ENCODE peak calls at places on chromosomes 6 and 20, in five cellular contexts. One of them, this sample, is unnamed.

GRCh38 chr6:128725271-128726233 is 157.4 kb upstream of the LAMA2 start:
- DNase-seq in right lobe of liver: no peak
- DNase-seq in thyroid gland: no peak
- DNase-seq in stomach: no peak
- DNase-seq in neural progenitor cell: peak; percentile 61
- DNase-seq in this sample: no peak

GRCh38 chr6:158476389-158476788 is 83.5 kb upstream of the TMEM181 start:
- DNase-seq in right lobe of liver: no peak
- DNase-seq in thyroid gland: no peak
- DNase-seq in stomach: no peak
- DNase-seq in neural progenitor cell: no peak
- DNase-seq in this sample: no peak

GRCh38 chr6:6910734-6911295 is 196.9 kb upstream of the RREB1 start:
- DNase-seq in right lobe of liver: no peak
- DNase-seq in thyroid gland: no peak
- DNase-seq in stomach: no peak
- DNase-seq in neural progenitor cell: no peak
- DNase-seq in this sample: no peak

GRCh38 chr6:28543671-28544131 is 18.0 kb downstream of the GPX5 start:
- DNase-seq in right lobe of liver: no peak
- DNase-seq in thyroid gland: peak; percentile 23
- DNase-seq in stomach: no peak
- DNase-seq in neural progenitor cell: peak; percentile 64
- DNase-seq in this sample: peak; percentile 68

GRCh38 chr6:85551264-85551663 is 42.4 kb downstream of the SNX14 start:
- DNase-seq in right lobe of liver: no peak
- DNase-seq in thyroid gland: no peak
- DNase-seq in stomach: no peak
- DNase-seq in neural progenitor cell: peak; percentile 2
- DNase-seq in this sample: no peak

GRCh38 chr6:73263570-73263909 is 544 bp upstream of the KHDC1 start:
- DNase-seq in right lobe of liver: no peak
- DNase-seq in thyroid gland: no peak
- DNase-seq in stomach: no peak
- DNase-seq in neural progenitor cell: no peak
- DNase-seq in this sample: no peak

GRCh38 chr20:53890434-53891305 is 179.7 kb downstream of the BCAS1 start:
- DNase-seq in right lobe of liver: no peak
- DNase-seq in thyroid gland: no peak
- DNase-seq in stomach: no peak
- DNase-seq in neural progenitor cell: no peak
- DNase-seq in this sample: no peak

GRCh38 chr6:169950558-169950957 is 199.1 kb downstream of the ERMARD start:
- DNase-seq in right lobe of liver: no peak
- DNase-seq in thyroid gland: peak; percentile 42
- DNase-seq in stomach: peak; percentile 49
- DNase-seq in neural progenitor cell: peak; percentile 44
- DNase-seq in this sample: no peak

GRCh38 chr20:50037575-50037974 is 54.8 kb downstream of the SNAI1 start:
- DNase-seq in right lobe of liver: no peak
- DNase-seq in thyroid gland: no peak
- DNase-seq in stomach: no peak
- DNase-seq in neural progenitor cell: no peak
- DNase-seq in this sample: no peak

GRCh38 chr6:14728396-14729024 is 517.4 kb upstream of the JARID2 start:
- DNase-seq in right lobe of liver: peak; percentile 62
- DNase-seq in thyroid gland: no peak
- DNase-seq in stomach: no peak
- DNase-seq in neural progenitor cell: no peak
- DNase-seq in this sample: no peak

GRCh38 chr6:137705166-137706064 is 161.6 kb upstream of the TNFAIP3 start:
- DNase-seq in right lobe of liver: peak; percentile 64
- DNase-seq in thyroid gland: peak; percentile 52
- DNase-seq in stomach: peak; percentile 69
- DNase-seq in neural progenitor cell: peak; percentile 67
- DNase-seq in this sample: peak; percentile 74

GRCh38 chr20:63894358-63895201 is at the start of gene DNAJC5:
- DNase-seq in right lobe of liver: peak; percentile 98
- DNase-seq in thyroid gland: peak; percentile 96
- DNase-seq in stomach: peak; percentile 98
- DNase-seq in neural progenitor cell: peak; percentile 96
- DNase-seq in this sample: peak; percentile 98

GRCh38 chr6:20417819-20418218 is 16.1 kb downstream of the E2F3 start:
- DNase-seq in right lobe of liver: no peak
- DNase-seq in thyroid gland: no peak
- DNase-seq in stomach: no peak
- DNase-seq in neural progenitor cell: peak; percentile 35
- DNase-seq in this sample: no peak

GRCh38 chr6:81384921-81385320 is 367.6 kb downstream of the TENT5A start:
- DNase-seq in right lobe of liver: no peak
- DNase-seq in thyroid gland: no peak
- DNase-seq in stomach: no peak
- DNase-seq in neural progenitor cell: no peak
- DNase-seq in this sample: no peak

GRCh38 chr6:37860226-37860839 is 40.8 kb downstream of the ZFAND3 start:
- DNase-seq in right lobe of liver: no peak
- DNase-seq in thyroid gland: no peak
- DNase-seq in stomach: no peak
- DNase-seq in neural progenitor cell: peak; percentile 42
- DNase-seq in this sample: no peak

GRCh38 chr6:150417899-150418824 is 49.4 kb downstream of the IYD start:
- DNase-seq in right lobe of liver: no peak
- DNase-seq in thyroid gland: peak; percentile 29
- DNase-seq in stomach: no peak
- DNase-seq in neural progenitor cell: peak; percentile 73
- DNase-seq in this sample: no peak

GRCh38 chr20:39823239-39823638 is 861.1 kb downstream of the DHX35 start:
- DNase-seq in right lobe of liver: no peak
- DNase-seq in thyroid gland: no peak
- DNase-seq in stomach: no peak
- DNase-seq in neural progenitor cell: no peak
- DNase-seq in this sample: no peak

GRCh38 chr6:104969785-104970581 is 13.1 kb downstream of the LIN28B start:
- DNase-seq in right lobe of liver: no peak
- DNase-seq in thyroid gland: no peak
- DNase-seq in stomach: no peak
- DNase-seq in neural progenitor cell: peak; percentile 53
- DNase-seq in this sample: no peak

GRCh38 chr20:17967595-17968365 is 814 bp downstream of the SNX5 start:
- DNase-seq in right lobe of liver: no peak
- DNase-seq in thyroid gland: no peak
- DNase-seq in stomach: peak; percentile 30
- DNase-seq in neural progenitor cell: no peak
- DNase-seq in this sample: no peak

GRCh38 chr6:30687659-30688431 is 1.4 kb upstream of the PPP1R18 start:
- DNase-seq in right lobe of liver: peak; percentile 62
- DNase-seq in thyroid gland: no peak
- DNase-seq in stomach: no peak
- DNase-seq in neural progenitor cell: no peak
- DNase-seq in this sample: no peak

GRCh38 chr6:4637691-4638433 is 138.3 kb upstream of the CDYL start:
- DNase-seq in right lobe of liver: no peak
- DNase-seq in thyroid gland: no peak
- DNase-seq in stomach: no peak
- DNase-seq in neural progenitor cell: no peak
- DNase-seq in this sample: no peak

GRCh38 chr20:42379385-42379784 is 761.2 kb upstream of the CHD6 start:
- DNase-seq in right lobe of liver: no peak
- DNase-seq in thyroid gland: no peak
- DNase-seq in stomach: no peak
- DNase-seq in neural progenitor cell: no peak
- DNase-seq in this sample: no peak

GRCh38 chr6:118551063-118551672 is 3.1 kb downstream of the PLN start:
- DNase-seq in right lobe of liver: no peak
- DNase-seq in thyroid gland: no peak
- DNase-seq in stomach: no peak
- DNase-seq in neural progenitor cell: peak; percentile 59
- DNase-seq in this sample: no peak

DNA sequence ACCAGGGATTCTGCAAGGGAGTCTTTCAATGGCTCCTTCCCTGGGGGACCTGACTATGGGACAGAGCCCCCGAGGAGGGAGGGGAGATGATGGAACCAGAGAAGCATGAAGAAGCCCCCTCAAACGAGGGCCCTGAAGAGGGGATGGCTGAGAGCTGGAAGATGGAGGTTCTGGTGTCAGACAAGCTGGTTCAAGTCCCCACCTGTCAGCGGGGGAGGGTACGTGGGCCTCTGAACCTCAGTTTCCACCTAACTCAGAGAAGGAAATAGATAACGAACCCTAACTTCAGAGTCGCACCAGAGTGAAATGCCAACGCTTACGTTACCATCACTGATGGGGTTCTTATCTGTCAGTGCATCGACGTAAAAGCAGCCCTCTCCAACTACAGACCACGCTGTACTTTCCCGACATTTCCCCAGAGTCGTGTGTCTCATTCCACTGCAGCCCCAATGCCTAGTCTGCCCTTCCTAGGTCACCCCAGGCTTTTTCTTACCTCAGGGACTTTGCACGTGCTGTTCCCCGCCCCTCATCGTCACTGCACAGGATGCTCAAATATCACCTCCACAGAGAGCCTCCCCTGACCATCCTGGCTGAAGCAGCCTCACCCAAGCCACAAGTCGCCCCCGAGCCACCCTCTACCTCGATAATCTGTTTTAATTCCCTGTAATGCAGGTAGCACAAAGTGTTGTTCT is 60.4 kb downstream of the PREX1 start:
- DNase-seq in right lobe of liver: no peak
- DNase-seq in thyroid gland: no peak
- DNase-seq in stomach: no peak
- DNase-seq in neural progenitor cell: no peak
- DNase-seq in this sample: no peak
- H3K4me1 ChIP-seq in right lobe of liver: no peaks in the 10 kb centered on the region
- H3K4me1 ChIP-seq in thyroid gland: no peaks in the 10 kb centered on the region
- H3K4me1 ChIP-seq in stomach: peaks cover 3% of the 10 kb centered on the region
- H3K4me1 ChIP-seq in neural progenitor cell: peaks cover 16% of the 10 kb centered on the region
- H3K4me1 ChIP-seq in this sample: peaks cover 54% of the 10 kb centered on the region

DNA sequence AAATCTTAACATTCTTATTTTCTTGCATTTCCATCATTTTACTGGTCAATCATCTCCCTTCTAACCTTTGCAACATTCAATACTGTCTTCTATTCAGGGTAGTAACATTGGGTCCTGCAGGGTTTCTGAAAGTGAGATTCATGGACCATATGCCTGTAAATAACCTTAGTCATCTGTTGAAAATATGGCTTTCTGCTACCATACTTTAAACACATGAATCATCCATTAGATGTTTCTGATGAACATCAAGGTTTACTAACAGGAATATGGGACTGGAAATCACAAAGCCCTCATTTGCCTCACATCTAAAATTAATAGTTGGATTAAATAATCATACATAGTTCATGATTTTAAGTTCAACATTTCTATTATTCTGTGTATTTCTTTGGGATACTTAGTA is 475.9 kb upstream of the MARCKS start:
- DNase-seq in right lobe of liver: no peak
- DNase-seq in thyroid gland: no peak
- DNase-seq in stomach: no peak
- DNase-seq in neural progenitor cell: no peak
- DNase-seq in this sample: no peak
- H3K4me3 ChIP-seq in right lobe of liver: no peak overlapping the region
- H3K4me3 ChIP-seq in thyroid gland: no peak overlapping the region
- H3K4me3 ChIP-seq in stomach: no peak overlapping the region
- H3K4me3 ChIP-seq in neural progenitor cell: no peak overlapping the region
- H3K4me3 ChIP-seq in this sample: no peak overlapping the region

DNA sequence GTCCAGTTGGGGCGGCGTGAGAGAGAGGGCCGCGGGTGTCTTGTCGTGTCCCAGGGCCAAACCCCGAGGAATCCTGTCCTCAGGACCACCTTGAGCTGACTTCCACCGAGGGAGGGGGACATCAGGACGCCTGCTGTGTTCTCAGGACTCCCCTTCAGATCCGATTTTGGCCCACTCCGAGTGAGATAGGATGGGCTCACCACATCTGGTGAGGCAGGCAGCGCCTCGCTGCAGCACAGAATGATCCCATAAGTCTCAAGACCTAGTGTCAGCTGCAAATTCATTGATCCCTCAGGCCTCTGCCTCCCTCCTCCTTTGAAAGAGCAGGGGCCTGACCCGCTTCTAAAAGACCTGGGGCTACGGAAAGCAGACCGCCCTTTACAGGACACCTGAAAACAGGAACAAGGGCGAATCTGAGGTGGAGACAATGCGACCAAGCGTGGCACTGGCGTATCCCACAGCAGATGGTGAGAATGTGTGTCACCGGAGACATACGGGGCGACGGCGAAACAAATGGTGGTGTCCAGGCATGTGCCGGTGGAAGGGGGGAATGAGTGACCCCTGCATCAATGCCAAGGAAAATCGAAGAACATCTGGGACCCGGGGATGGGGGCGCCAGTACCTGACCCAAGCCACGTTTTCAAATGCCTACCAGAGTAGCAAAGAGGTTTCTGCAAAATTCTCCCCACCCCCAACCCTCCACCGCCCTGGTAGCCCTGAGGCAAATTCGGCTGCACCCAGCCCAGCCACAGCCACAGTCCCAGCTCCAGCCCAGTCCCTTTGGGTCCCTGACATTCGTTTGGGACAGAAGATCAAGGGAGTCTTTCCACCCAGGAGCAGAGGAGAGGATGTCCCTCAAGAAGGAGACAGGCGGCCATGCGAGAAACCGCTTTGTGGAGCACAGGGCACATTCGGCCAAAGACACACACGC is 162.1 kb upstream of the ZNF337 start:
- DNase-seq in right lobe of liver: no peak
- DNase-seq in thyroid gland: no peak
- DNase-seq in stomach: no peak
- DNase-seq in neural progenitor cell: no peak
- DNase-seq in this sample: no peak
- H3K9me3 ChIP-seq in right lobe of liver: no peaks in the 10 kb centered on the region
- H3K9me3 ChIP-seq in thyroid gland: no peaks in the 10 kb centered on the region
- H3K9me3 ChIP-seq in stomach: no peaks in the 10 kb centered on the region
- H3K9me3 ChIP-seq in neural progenitor cell: no peaks in the 10 kb centered on the region
- H3K9me3 ChIP-seq in this sample: no peaks in the 10 kb centered on the region

GRCh38 chr6:24919404-24919892 is 16.3 kb downstream of the RIPOR2 start:
- DNase-seq in right lobe of liver: no peak
- DNase-seq in thyroid gland: no peak
- DNase-seq in stomach: no peak
- DNase-seq in neural progenitor cell: no peak
- DNase-seq in this sample: no peak

GRCh38 chr6:24923885-24924401 is 11.8 kb downstream of the RIPOR2 start:
- DNase-seq in right lobe of liver: no peak
- DNase-seq in thyroid gland: no peak
- DNase-seq in stomach: no peak
- DNase-seq in neural progenitor cell: peak; percentile 56
- DNase-seq in this sample: no peak

GRCh38 chr6:24922854-24923253 is 12.9 kb downstream of the RIPOR2 start:
- DNase-seq in right lobe of liver: no peak
- DNase-seq in thyroid gland: no peak
- DNase-seq in stomach: no peak
- DNase-seq in neural progenitor cell: no peak
- DNase-seq in this sample: no peak

GRCh38 chr6:24924956-24925355 is 10.8 kb downstream of the RIPOR2 start:
- DNase-seq in right lobe of liver: no peak
- DNase-seq in thyroid gland: no peak
- DNase-seq in stomach: peak; percentile 62
- DNase-seq in neural progenitor cell: no peak
- DNase-seq in this sample: no peak

DNA sequence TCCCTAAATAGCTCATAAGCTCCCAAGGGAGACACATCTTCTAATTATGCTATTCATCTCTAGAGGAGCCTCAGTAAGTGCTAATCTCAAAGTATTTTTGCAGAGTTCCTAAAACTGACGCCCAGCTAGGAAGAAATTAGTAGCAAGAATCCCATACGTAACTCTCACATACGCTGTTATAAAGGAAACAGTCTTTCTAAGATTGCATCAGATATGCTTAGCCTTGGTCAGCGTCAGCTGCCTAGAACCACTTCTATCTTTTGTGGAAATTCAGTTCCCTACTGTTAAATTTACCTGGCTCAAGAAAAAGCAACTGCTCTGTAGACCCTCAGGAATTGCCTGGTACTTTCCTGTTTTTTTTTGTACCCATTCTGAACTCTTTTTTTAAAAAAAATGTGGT is 13.6 kb downstream of the RIPOR2 start:
- DNase-seq in right lobe of liver: no peak
- DNase-seq in thyroid gland: no peak
- DNase-seq in stomach: no peak
- DNase-seq in neural progenitor cell: no peak
- DNase-seq in this sample: no peak
- H3K4me1 ChIP-seq in right lobe of liver: no peaks in the 10 kb centered on the region
- H3K4me1 ChIP-seq in thyroid gland: no peaks in the 10 kb centered on the region
- H3K4me1 ChIP-seq in stomach: peaks cover 34% of the 10 kb centered on the region
- H3K4me1 ChIP-seq in neural progenitor cell: peaks cover 33% of the 10 kb centered on the region
- H3K4me1 ChIP-seq in this sample: no peaks in the 10 kb centered on the region